ENCODE peak calls at places on chromosomes 6 and 20, in four cellular contexts. E, N, J and S are unnamed samples.

GRCh38 chr20:10652660-10653191 is 21.1 kb downstream of the JAG1 start:
- DNase-seq in E (no peak), N (no peak), J (no peak), S (peak)

GRCh38 chr6:98539669-98540207 is 294.6 kb upstream of the POU3F2 start:
- DNase-seq in N (no peak), J (no peak), E (no peak), S (no peak)

GRCh38 chr6:147651249-147652063 is 143.0 kb downstream of the SAMD5 start:
- DNase-seq in E (peak), J (no peak), N (no peak), S (peak)

GRCh38 chr6:4370066-4370465 is 234.7 kb upstream of the ECI2 start:
- DNase-seq in J (peak), E (peak), N (no peak), S (peak)

GRCh38 chr6:77880501-77880900 is 227.7 kb downstream of the MEI4 start:
- DNase-seq in J (peak), E (no peak), N (no peak), S (no peak)

GRCh38 chr6:151229401-151230276 is 10.1 kb upstream of the AKAP12 start:
- DNase-seq in N (no peak), J (no peak), E (no peak), S (no peak)

GRCh38 chr6:34598725-34599124 is 42.6 kb upstream of the SPDEF start:
- DNase-seq in E (no peak), N (no peak), J (peak), S (peak)

GRCh38 chr6:99016355-99016754 is 68.6 kb upstream of the FBXL4 start:
- DNase-seq in J (peak), E (peak), N (no peak), S (peak)

GRCh38 chr6:109348246-109348645 is 34.0 kb downstream of the CD164 start:
- DNase-seq in E (no peak), J (no peak), N (no peak), S (no peak)

GRCh38 chr6:14274552-14275492 is 157.2 kb downstream of the CD83 start:
- DNase-seq in E (no peak), J (no peak), N (no peak), S (no peak)

GRCh38 chr20:33301192-33301930 is 18.3 kb downstream of the BPIFB1 start:
- DNase-seq in N (no peak), J (no peak), E (no peak), S (no peak)

GRCh38 chr6:87756858-87757257 is 54.8 kb upstream of the AKIRIN2 start:
- DNase-seq in J (peak), N (no peak), E (peak), S (peak)

GRCh38 chr6:168384045-168385038 is 56.6 kb upstream of the SMOC2 start:
- DNase-seq in E (peak), N (no peak), J (no peak), S (no peak)

GRCh38 chr6:138682722-138683521 is 90.6 kb upstream of the CCDC28A start:
- DNase-seq in N (no peak), J (peak), E (peak), S (peak)

GRCh38 chr6:109105681-109106080 is 10.4 kb downstream of the CEP57L1 start:
- DNase-seq in E (no peak), J (no peak), N (no peak), S (no peak)

GRCh38 chr6:24391756-24392405 is 10.9 kb upstream of the MRS2 start:
- DNase-seq in E (no peak), N (no peak), J (no peak), S (no peak)

GRCh38 chr6:146550911-146551310 is 7.3 kb downstream of the RAB32 start:
- DNase-seq in J (no peak), N (no peak), E (peak), S (peak)

GRCh38 chr20:59525500-59526241 is 78.7 kb upstream of the PHACTR3 start:
- DNase-seq in N (no peak), E (peak), J (peak), S (peak)

GRCh38 chr6:14796974-14797762 is 448.7 kb upstream of the JARID2 start:
- DNase-seq in E (peak), N (no peak), J (no peak), S (peak)

GRCh38 chr6:45759134-45759849 is 256.4 kb downstream of the CLIC5 start:
- DNase-seq in N (no peak), E (no peak), J (no peak), S (no peak)

GRCh38 chr6:122033564-122034181 is 365.8 kb upstream of the HSF2 start:
- DNase-seq in N (no peak), E (peak), J (peak), S (peak)

GRCh38 chr20:46122071-46122470 is 4.0 kb downstream of the CD40 start:
- DNase-seq in E (peak), N (no peak), J (peak), S (peak)

GRCh38 chr6:11770546-11771466 is 7.8 kb downstream of the ADTRP start:
- DNase-seq in J (peak), E (peak), N (no peak), S (peak)

GRCh38 chr6:158518196-158519127 is 41.4 kb upstream of the TMEM181 start:
- DNase-seq in E (peak), N (peak), J (peak), S (peak)

GRCh38 chr6:7468382-7469081 is 72.9 kb upstream of the DSP start:
- DNase-seq in N (no peak), J (peak), E (peak), S (peak)

GRCh38 chr6:118768904-118769325 is 117.5 kb upstream of the CEP85L start:
- DNase-seq in N (peak), E (no peak), J (no peak), S (no peak)